ENCODE peak calls at places on chromosomes 5 and 9, in eight cellular contexts. One of them, this sample, is unnamed. For H3K4me1, the result is how much of the 10 kb centered on the place peaks cover.

GRCh38 chr9:85392270-85392669 is 349.5 kb downstream of the AGTPBP1 start:
- DNase-seq in thyroid gland: no peak
- DNase-seq in adrenal gland: no peak
- DNase-seq in GM23248: no peak
- DNase-seq in endodermal cell: no peak
- DNase-seq in transverse colon: no peak
- DNase-seq in heart left ventricle: no peak
- DNase-seq in Peyer's patch: no peak
- DNase-seq in this sample: no peak

GRCh38 chr5:38695021-38695961 is 138.8 kb upstream of the LIFR start:
- DNase-seq in thyroid gland: no peak
- DNase-seq in adrenal gland: no peak
- DNase-seq in GM23248: no peak
- DNase-seq in endodermal cell: no peak
- DNase-seq in transverse colon: no peak
- DNase-seq in heart left ventricle: no peak
- DNase-seq in Peyer's patch: no peak
- DNase-seq in this sample: no peak

GRCh38 chr5:82821978-82822927 is 254.9 kb downstream of the TMEM167A start:
- DNase-seq in thyroid gland: no peak
- DNase-seq in adrenal gland: no peak
- DNase-seq in GM23248: peak
- DNase-seq in endodermal cell: peak
- DNase-seq in transverse colon: no peak
- DNase-seq in heart left ventricle: no peak
- DNase-seq in Peyer's patch: no peak
- DNase-seq in this sample: no peak

GRCh38 chr5:152077-152476 is 39.2 kb upstream of the LRRC14B start:
- DNase-seq in thyroid gland: no peak
- DNase-seq in adrenal gland: no peak
- DNase-seq in GM23248: no peak
- DNase-seq in endodermal cell: no peak
- DNase-seq in transverse colon: no peak
- DNase-seq in heart left ventricle: no peak
- DNase-seq in Peyer's patch: no peak
- DNase-seq in this sample: no peak

GRCh38 chr9:19481471-19481870 is 72.7 kb downstream of the ACER2 start:
- DNase-seq in thyroid gland: no peak
- DNase-seq in adrenal gland: no peak
- DNase-seq in GM23248: no peak
- DNase-seq in endodermal cell: peak
- DNase-seq in transverse colon: no peak
- DNase-seq in heart left ventricle: peak
- DNase-seq in Peyer's patch: no peak
- DNase-seq in this sample: no peak

GRCh38 chr9:127059030-127059429 is 63.4 kb downstream of the ANGPTL2 start:
- DNase-seq in thyroid gland: no peak
- DNase-seq in adrenal gland: no peak
- DNase-seq in GM23248: no peak
- DNase-seq in endodermal cell: no peak
- DNase-seq in transverse colon: no peak
- DNase-seq in heart left ventricle: no peak
- DNase-seq in Peyer's patch: no peak
- DNase-seq in this sample: no peak

GRCh38 chr9:27535701-27536118 is 6.1 kb upstream of the MOB3B start:
- DNase-seq in thyroid gland: no peak
- DNase-seq in adrenal gland: no peak
- DNase-seq in GM23248: no peak
- DNase-seq in endodermal cell: peak
- DNase-seq in transverse colon: no peak
- DNase-seq in heart left ventricle: no peak
- DNase-seq in Peyer's patch: no peak
- DNase-seq in this sample: no peak

GRCh38 chr9:38208206-38208901 is 139.3 kb upstream of the SHB start:
- DNase-seq in thyroid gland: no peak
- DNase-seq in adrenal gland: no peak
- DNase-seq in GM23248: no peak
- DNase-seq in endodermal cell: no peak
- DNase-seq in transverse colon: no peak
- DNase-seq in heart left ventricle: no peak
- DNase-seq in Peyer's patch: no peak
- DNase-seq in this sample: no peak

GRCh38 chr5:176578391-176578808 is 29.3 kb downstream of the CDHR2 start:
- DNase-seq in thyroid gland: peak
- DNase-seq in adrenal gland: peak
- DNase-seq in GM23248: peak
- DNase-seq in endodermal cell: peak
- DNase-seq in transverse colon: peak
- DNase-seq in heart left ventricle: no peak
- DNase-seq in Peyer's patch: peak
- DNase-seq in this sample: peak

GRCh38 chr5:16490911-16491310 is 25.3 kb upstream of the ZNF622 start:
- DNase-seq in thyroid gland: no peak
- DNase-seq in adrenal gland: no peak
- DNase-seq in GM23248: no peak
- DNase-seq in endodermal cell: no peak
- DNase-seq in transverse colon: no peak
- DNase-seq in heart left ventricle: no peak
- DNase-seq in Peyer's patch: no peak
- DNase-seq in this sample: no peak

GRCh38 chr9:87148391-87149237 is 201.3 kb upstream of the GAS1 start:
- DNase-seq in thyroid gland: peak
- DNase-seq in adrenal gland: peak
- DNase-seq in GM23248: peak
- DNase-seq in endodermal cell: peak
- DNase-seq in transverse colon: peak
- DNase-seq in heart left ventricle: peak
- DNase-seq in Peyer's patch: peak
- DNase-seq in this sample: peak

GRCh38 chr5:94544784-94545318 is 73.6 kb downstream of the KIAA0825 start:
- DNase-seq in thyroid gland: no peak
- DNase-seq in adrenal gland: no peak
- DNase-seq in GM23248: no peak
- DNase-seq in endodermal cell: no peak
- DNase-seq in transverse colon: no peak
- DNase-seq in heart left ventricle: no peak
- DNase-seq in Peyer's patch: no peak
- DNase-seq in this sample: no peak
- H3K4me3 ChIP-seq in thyroid gland: no peak
- H3K4me3 ChIP-seq in adrenal gland: no peak
- H3K4me3 ChIP-seq in GM23248: no peak
- H3K4me3 ChIP-seq in endodermal cell: no peak
- H3K4me3 ChIP-seq in transverse colon: no peak
- H3K4me3 ChIP-seq in heart left ventricle: no peak
- H3K4me3 ChIP-seq in Peyer's patch: no peak
- H3K4me3 ChIP-seq in this sample: no peak

GRCh38 chr9:110089681-110090370 is 118.1 kb downstream of the C9orf152 start:
- DNase-seq in thyroid gland: no peak
- DNase-seq in adrenal gland: no peak
- DNase-seq in GM23248: no peak
- DNase-seq in endodermal cell: no peak
- DNase-seq in transverse colon: peak
- DNase-seq in heart left ventricle: no peak
- DNase-seq in Peyer's patch: no peak
- DNase-seq in this sample: no peak
- H3K4me1 ChIP-seq in thyroid gland: under half
- H3K4me1 ChIP-seq in adrenal gland: under half
- H3K4me1 ChIP-seq in GM23248: under half
- H3K4me1 ChIP-seq in endodermal cell: under half
- H3K4me1 ChIP-seq in transverse colon: under half
- H3K4me1 ChIP-seq in heart left ventricle: half or more
- H3K4me1 ChIP-seq in Peyer's patch: under half
- H3K4me1 ChIP-seq in this sample: under half

GRCh38 chr9:128898382-128898781 is 16.4 kb downstream of the LRRC8A start:
- DNase-seq in thyroid gland: no peak
- DNase-seq in adrenal gland: no peak
- DNase-seq in GM23248: no peak
- DNase-seq in endodermal cell: no peak
- DNase-seq in transverse colon: no peak
- DNase-seq in heart left ventricle: no peak
- DNase-seq in Peyer's patch: no peak
- DNase-seq in this sample: no peak

GRCh38 chr9:128901379-128901778 is 19.4 kb upstream of the PHYHD1 start:
- DNase-seq in thyroid gland: no peak
- DNase-seq in adrenal gland: no peak
- DNase-seq in GM23248: no peak
- DNase-seq in endodermal cell: no peak
- DNase-seq in transverse colon: no peak
- DNase-seq in heart left ventricle: no peak
- DNase-seq in Peyer's patch: no peak
- DNase-seq in this sample: no peak

GRCh38 chr9:128901822-128902221 is 19.0 kb upstream of the PHYHD1 start:
- DNase-seq in thyroid gland: no peak
- DNase-seq in adrenal gland: no peak
- DNase-seq in GM23248: no peak
- DNase-seq in endodermal cell: no peak
- DNase-seq in transverse colon: no peak
- DNase-seq in heart left ventricle: no peak
- DNase-seq in Peyer's patch: no peak
- DNase-seq in this sample: no peak

GRCh38 chr9:128899566-128900322 is 17.8 kb downstream of the LRRC8A start:
- DNase-seq in thyroid gland: no peak
- DNase-seq in adrenal gland: no peak
- DNase-seq in GM23248: peak
- DNase-seq in endodermal cell: no peak
- DNase-seq in transverse colon: peak
- DNase-seq in heart left ventricle: no peak
- DNase-seq in Peyer's patch: no peak
- DNase-seq in this sample: no peak

GRCh38 chr9:128898845-128899565 is 17.1 kb downstream of the LRRC8A start:
- DNase-seq in thyroid gland: no peak
- DNase-seq in adrenal gland: no peak
- DNase-seq in GM23248: no peak
- DNase-seq in endodermal cell: no peak
- DNase-seq in transverse colon: no peak
- DNase-seq in heart left ventricle: no peak
- DNase-seq in Peyer's patch: no peak
- DNase-seq in this sample: no peak
- H3K4me3 ChIP-seq in thyroid gland: no peak
- H3K4me3 ChIP-seq in adrenal gland: no peak
- H3K4me3 ChIP-seq in GM23248: no peak
- H3K4me3 ChIP-seq in endodermal cell: no peak
- H3K4me3 ChIP-seq in transverse colon: no peak
- H3K4me3 ChIP-seq in heart left ventricle: no peak
- H3K4me3 ChIP-seq in Peyer's patch: no peak
- H3K4me3 ChIP-seq in this sample: no peak

DNA sequence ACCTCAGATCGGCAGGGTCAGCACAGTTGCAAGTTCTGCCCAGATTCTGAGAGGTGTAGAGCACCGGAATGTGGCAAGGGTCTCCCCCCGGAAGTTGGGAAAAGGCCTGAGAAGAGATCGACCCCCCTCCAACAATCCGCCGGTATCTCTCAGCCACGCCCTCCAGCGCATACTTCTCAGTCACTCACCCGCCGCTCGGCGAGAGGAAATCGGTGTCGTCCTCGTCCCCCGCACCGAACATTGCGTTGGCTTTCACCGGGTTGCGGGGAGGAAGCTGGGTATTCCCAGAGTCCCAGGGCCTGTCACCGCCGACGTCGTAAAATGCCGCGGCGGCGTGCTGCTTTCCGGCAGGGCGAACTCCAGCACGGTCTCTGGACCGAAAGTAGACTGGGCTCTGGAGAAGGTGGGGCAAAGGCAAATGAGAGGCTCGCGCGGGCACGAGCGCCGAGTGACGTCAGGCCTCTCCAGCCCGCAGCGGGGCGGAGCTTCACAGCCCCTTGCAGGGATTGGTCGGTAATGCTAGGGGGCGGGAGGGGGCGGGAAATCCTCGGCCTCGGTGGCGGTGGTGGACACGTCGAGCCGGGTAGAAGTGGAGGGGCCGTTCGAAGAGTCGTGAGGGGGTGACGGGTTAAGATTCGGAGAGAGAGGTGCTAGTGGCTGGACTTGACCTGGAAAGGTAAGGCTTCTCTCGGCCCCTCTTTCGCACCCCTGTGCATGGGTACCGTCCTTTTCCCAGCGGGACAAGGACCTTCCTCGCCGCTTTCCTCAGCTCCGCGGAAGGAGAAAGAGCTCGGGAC is at the start of the genes FKBP15 and SLC31A1:
- DNase-seq in thyroid gland: peak
- DNase-seq in adrenal gland: peak
- DNase-seq in GM23248: peak
- DNase-seq in endodermal cell: peak
- DNase-seq in transverse colon: peak
- DNase-seq in heart left ventricle: peak
- DNase-seq in Peyer's patch: peak
- DNase-seq in this sample: peak
- H3K4me1 ChIP-seq in thyroid gland: under half
- H3K4me1 ChIP-seq in adrenal gland: under half
- H3K4me1 ChIP-seq in GM23248: under half
- H3K4me1 ChIP-seq in endodermal cell: under half
- H3K4me1 ChIP-seq in transverse colon: under half
- H3K4me1 ChIP-seq in heart left ventricle: half or more
- H3K4me1 ChIP-seq in Peyer's patch: under half
- H3K4me1 ChIP-seq in this sample: under half

DNA sequence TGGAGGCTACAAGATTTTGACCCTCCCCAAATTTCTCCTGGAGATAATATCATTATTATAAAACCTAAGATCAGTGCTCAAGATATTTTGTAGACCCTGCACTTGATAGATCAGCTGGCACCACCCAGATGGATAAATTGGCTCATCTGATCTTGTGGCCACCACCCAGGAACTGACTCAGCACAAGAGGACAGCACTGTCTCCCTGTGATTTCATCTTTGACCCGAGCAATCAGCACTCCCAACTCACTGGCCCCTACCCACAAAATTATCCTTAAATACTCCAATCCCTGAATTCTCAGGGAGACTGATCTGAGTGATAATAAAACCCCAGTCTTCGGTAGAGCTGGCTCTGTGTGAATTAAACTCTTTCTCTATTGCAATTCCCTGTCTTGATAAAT is 34.5 kb upstream of the TENT2 start:
- DNase-seq in thyroid gland: no peak
- DNase-seq in adrenal gland: no peak
- DNase-seq in GM23248: no peak
- DNase-seq in endodermal cell: no peak
- DNase-seq in transverse colon: no peak
- DNase-seq in heart left ventricle: no peak
- DNase-seq in Peyer's patch: no peak
- DNase-seq in this sample: no peak
- H3K4me3 ChIP-seq in thyroid gland: no peak
- H3K4me3 ChIP-seq in adrenal gland: no peak
- H3K4me3 ChIP-seq in GM23248: no peak
- H3K4me3 ChIP-seq in endodermal cell: no peak
- H3K4me3 ChIP-seq in transverse colon: no peak
- H3K4me3 ChIP-seq in heart left ventricle: no peak
- H3K4me3 ChIP-seq in Peyer's patch: no peak
- H3K4me3 ChIP-seq in this sample: no peak

DNA sequence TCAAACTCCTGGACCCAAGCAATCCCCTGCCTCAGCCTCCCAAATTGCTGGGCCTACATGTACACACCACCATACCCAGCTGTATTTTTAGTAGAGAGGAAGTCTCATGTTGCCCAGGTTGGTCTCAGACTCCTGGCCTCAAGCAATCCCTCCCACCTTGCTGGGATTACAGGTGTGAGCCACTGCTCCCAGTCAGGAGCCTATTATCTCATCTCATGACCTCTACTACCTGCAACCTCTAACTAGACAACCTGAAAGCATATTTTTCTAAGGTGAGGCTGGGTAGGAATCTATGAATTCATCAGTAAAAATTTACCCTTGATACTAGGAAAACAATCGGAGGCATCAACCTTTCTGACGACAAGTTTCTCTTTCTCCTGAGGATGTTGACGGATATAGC is 10.0 kb downstream of the FAM13B start:
- DNase-seq in thyroid gland: no peak
- DNase-seq in adrenal gland: no peak
- DNase-seq in GM23248: no peak
- DNase-seq in endodermal cell: no peak
- DNase-seq in transverse colon: no peak
- DNase-seq in heart left ventricle: no peak
- DNase-seq in Peyer's patch: no peak
- DNase-seq in this sample: no peak
- H3K4me1 ChIP-seq in thyroid gland: under half
- H3K4me1 ChIP-seq in adrenal gland: under half
- H3K4me1 ChIP-seq in GM23248: under half
- H3K4me1 ChIP-seq in endodermal cell: under half
- H3K4me1 ChIP-seq in transverse colon: under half
- H3K4me1 ChIP-seq in heart left ventricle: under half
- H3K4me1 ChIP-seq in Peyer's patch: under half
- H3K4me1 ChIP-seq in this sample: under half